ENCODE peak calls at places on chromosome 4, in four cellular contexts. W is lower leg skin, Y is NCI-H1105 treated with DMSO at 0.1 percent for 48 hours, M is esophagus squamous epithelium. R is an unnamed sample.

GRCh38 chr4:72918362-72918761 is 151.2 kb downstream of the COX18 start:
- DNase-seq in M (no peak), Y (no peak), W (no peak), R (no peak)

GRCh38 chr4:14943749-14944148 is 58.5 kb upstream of the CPEB2 start:
- DNase-seq in Y (no peak), M (no peak), W (no peak), R (no peak)

GRCh38 chr4:121790976-121791375 is 10.1 kb upstream of the EXOSC9 start:
- DNase-seq in W (no peak), Y (no peak), M (no peak), R (no peak)

GRCh38 chr4:158519226-158519625 is 2.5 kb upstream of the RXFP1 start:
- DNase-seq in Y (no peak), M (no peak), W (no peak), R (no peak)

GRCh38 chr4:124867551-124867950 is 155.0 kb upstream of the ANKRD50 start:
- DNase-seq in W (no peak), M (no peak), Y (no peak), R (no peak)

GRCh38 chr4:79906996-79907395 is 166.0 kb downstream of the ANTXR2 start:
- DNase-seq in Y (no peak), W (no peak), M (no peak), R (no peak)

GRCh38 chr4:140047017-140047640 is 106.9 kb downstream of the MAML3 start:
- DNase-seq in Y (no peak), W (no peak), M (no peak), R (no peak)

GRCh38 chr4:86895692-86896488 is 3.7 kb upstream of the C4orf36 start:
- DNase-seq in M (no peak), W (no peak), Y (peak; percentile 75), R (peak; percentile 76)

GRCh38 chr4:67167849-67168248 is 377.5 kb downstream of the CENPC start:
- DNase-seq in M (no peak), W (no peak), Y (no peak), R (no peak)

GRCh38 chr4:11428701-11429571 is at the start of gene HS3ST1:
- DNase-seq in Y (peak; percentile 62), M (peak; percentile 42), W (peak; percentile 94), R (peak; percentile 81)

GRCh38 chr4:71074452-71075299 is 81.2 kb downstream of the DCK start:
- DNase-seq in Y (no peak), W (no peak), M (no peak), R (peak; percentile 4)

GRCh38 chr4:41963105-41963504 is 18.5 kb upstream of the DCAF4L1 start:
- DNase-seq in M (no peak), W (no peak), Y (no peak), R (peak; percentile 21)

GRCh38 chr4:80989921-80990544 is 40.5 kb upstream of the BMP3 start:
- DNase-seq in W (no peak), M (no peak), Y (peak; percentile 41), R (peak; percentile 59)

GRCh38 chr4:158808399-158808798 is 39.6 kb downstream of the FNIP2 start:
- DNase-seq in M (no peak), Y (no peak), W (no peak), R (no peak)

GRCh38 chr4:7973545-7973981 is 33.9 kb upstream of the AFAP1 start:
- DNase-seq in M (no peak), Y (no peak), W (no peak), R (no peak)